ENCODE peak calls at places on chromosome 19, in six cellular contexts. One of them, this sample, is unnamed.

GRCh38 chr19:1461862-1462261 is 11.9 kb downstream of the APC2 start:
- DNase-seq in stimulated activated CD8-positive, alpha-beta memory T cell treated with anti-CD3 and anti-CD28 coated beads, Interleukin-15, amount 100 ng/mL, for 24 hours: no peak
- DNase-seq in EH: no peak
- DNase-seq in HFFc6: no peak
- DNase-seq in CD8-positive, alpha-beta T cell: no peak
- DNase-seq in AG09319: no peak
- DNase-seq in this sample: no peak

GRCh38 chr19:1503089-1503924 is 9.5 kb downstream of the ADAMTSL5 start:
- DNase-seq in AG09319: no peak
- DNase-seq in HFFc6: no peak
- DNase-seq in stimulated activated CD8-positive, alpha-beta memory T cell treated with anti-CD3 and anti-CD28 coated beads, Interleukin-15, amount 100 ng/mL, for 24 hours: peak; percentile 59
- DNase-seq in EH: peak; percentile 40
- DNase-seq in CD8-positive, alpha-beta T cell: no peak
- DNase-seq in this sample: peak; percentile 73

GRCh38 chr19:16461630-16462051 is 10.1 kb downstream of the EPS15L1 start:
- DNase-seq in EH: no peak
- DNase-seq in AG09319: no peak
- DNase-seq in CD8-positive, alpha-beta T cell: no peak
- DNase-seq in stimulated activated CD8-positive, alpha-beta memory T cell treated with anti-CD3 and anti-CD28 coated beads, Interleukin-15, amount 100 ng/mL, for 24 hours: no peak
- DNase-seq in HFFc6: no peak
- DNase-seq in this sample: no peak

GRCh38 chr19:2306971-2307370 is 983 bp downstream of the LINGO3 start:
- DNase-seq in EH: no peak
- DNase-seq in AG09319: no peak
- DNase-seq in CD8-positive, alpha-beta T cell: no peak
- DNase-seq in HFFc6: no peak
- DNase-seq in stimulated activated CD8-positive, alpha-beta memory T cell treated with anti-CD3 and anti-CD28 coated beads, Interleukin-15, amount 100 ng/mL, for 24 hours: no peak
- DNase-seq in this sample: no peak

GRCh38 chr19:43634877-43635560 is 4.6 kb downstream of the CADM4 start:
- DNase-seq in stimulated activated CD8-positive, alpha-beta memory T cell treated with anti-CD3 and anti-CD28 coated beads, Interleukin-15, amount 100 ng/mL, for 24 hours: no peak
- DNase-seq in HFFc6: no peak
- DNase-seq in EH: no peak
- DNase-seq in AG09319: no peak
- DNase-seq in CD8-positive, alpha-beta T cell: no peak
- DNase-seq in this sample: peak; percentile 60

GRCh38 chr19:48415395-48415794 is 21.9 kb downstream of the GRIN2D start:
- DNase-seq in CD8-positive, alpha-beta T cell: peak; percentile 42
- DNase-seq in EH: peak; percentile 72
- DNase-seq in HFFc6: no peak
- DNase-seq in stimulated activated CD8-positive, alpha-beta memory T cell treated with anti-CD3 and anti-CD28 coated beads, Interleukin-15, amount 100 ng/mL, for 24 hours: peak; percentile 36
- DNase-seq in AG09319: no peak
- DNase-seq in this sample: peak; percentile 93

GRCh38 chr19:46944918-46945628 is 74.6 kb upstream of the NPAS1 start:
- DNase-seq in CD8-positive, alpha-beta T cell: no peak
- DNase-seq in stimulated activated CD8-positive, alpha-beta memory T cell treated with anti-CD3 and anti-CD28 coated beads, Interleukin-15, amount 100 ng/mL, for 24 hours: no peak
- DNase-seq in HFFc6: peak; percentile 55
- DNase-seq in EH: peak; percentile 88
- DNase-seq in AG09319: peak; percentile 39
- DNase-seq in this sample: peak; percentile 65

GRCh38 chr19:24069907-24070657 is 16.9 kb upstream of the ZNF254 start:
- DNase-seq in AG09319: no peak
- DNase-seq in stimulated activated CD8-positive, alpha-beta memory T cell treated with anti-CD3 and anti-CD28 coated beads, Interleukin-15, amount 100 ng/mL, for 24 hours: no peak
- DNase-seq in CD8-positive, alpha-beta T cell: no peak
- DNase-seq in HFFc6: no peak
- DNase-seq in EH: no peak
- DNase-seq in this sample: no peak

GRCh38 chr19:51124216-51124615 is 490 bp upstream of the SIGLEC9 start:
- DNase-seq in CD8-positive, alpha-beta T cell: no peak
- DNase-seq in AG09319: no peak
- DNase-seq in HFFc6: no peak
- DNase-seq in stimulated activated CD8-positive, alpha-beta memory T cell treated with anti-CD3 and anti-CD28 coated beads, Interleukin-15, amount 100 ng/mL, for 24 hours: no peak
- DNase-seq in EH: no peak
- DNase-seq in this sample: no peak

GRCh38 chr19:34808566-34808965 is 35.6 kb upstream of the ZNF599 start:
- DNase-seq in HFFc6: peak; percentile 63
- DNase-seq in EH: peak; percentile 65
- DNase-seq in CD8-positive, alpha-beta T cell: no peak
- DNase-seq in AG09319: no peak
- DNase-seq in stimulated activated CD8-positive, alpha-beta memory T cell treated with anti-CD3 and anti-CD28 coated beads, Interleukin-15, amount 100 ng/mL, for 24 hours: no peak
- DNase-seq in this sample: peak; percentile 8

GRCh38 chr19:3463039-3463958 is 17.0 kb downstream of the SMIM24 start:
- DNase-seq in stimulated activated CD8-positive, alpha-beta memory T cell treated with anti-CD3 and anti-CD28 coated beads, Interleukin-15, amount 100 ng/mL, for 24 hours: no peak
- DNase-seq in AG09319: no peak
- DNase-seq in EH: no peak
- DNase-seq in HFFc6: no peak
- DNase-seq in CD8-positive, alpha-beta T cell: no peak
- DNase-seq in this sample: no peak

GRCh38 chr19:44738161-44738535 is 10.4 kb upstream of the BCL3 start:
- DNase-seq in EH: no peak
- DNase-seq in AG09319: no peak
- DNase-seq in CD8-positive, alpha-beta T cell: no peak
- DNase-seq in stimulated activated CD8-positive, alpha-beta memory T cell treated with anti-CD3 and anti-CD28 coated beads, Interleukin-15, amount 100 ng/mL, for 24 hours: no peak
- DNase-seq in HFFc6: no peak
- DNase-seq in this sample: no peak

GRCh38 chr19:30684613-30685012 is 312.4 kb downstream of the ZNF536 start:
- DNase-seq in stimulated activated CD8-positive, alpha-beta memory T cell treated with anti-CD3 and anti-CD28 coated beads, Interleukin-15, amount 100 ng/mL, for 24 hours: no peak
- DNase-seq in EH: no peak
- DNase-seq in AG09319: no peak
- DNase-seq in CD8-positive, alpha-beta T cell: no peak
- DNase-seq in HFFc6: no peak
- DNase-seq in this sample: no peak

GRCh38 chr19:6610934-6611370 is 20.0 kb upstream of the CD70 start:
- DNase-seq in CD8-positive, alpha-beta T cell: no peak
- DNase-seq in HFFc6: peak; percentile 93
- DNase-seq in EH: peak; percentile 88
- DNase-seq in stimulated activated CD8-positive, alpha-beta memory T cell treated with anti-CD3 and anti-CD28 coated beads, Interleukin-15, amount 100 ng/mL, for 24 hours: no peak
- DNase-seq in AG09319: peak; percentile 90
- DNase-seq in this sample: no peak

GRCh38 chr19:48501446-48501960 is 10.1 kb downstream of the LMTK3 start:
- DNase-seq in stimulated activated CD8-positive, alpha-beta memory T cell treated with anti-CD3 and anti-CD28 coated beads, Interleukin-15, amount 100 ng/mL, for 24 hours: no peak
- DNase-seq in HFFc6: no peak
- DNase-seq in EH: no peak
- DNase-seq in CD8-positive, alpha-beta T cell: no peak
- DNase-seq in AG09319: no peak
- DNase-seq in this sample: peak; percentile 99

GRCh38 chr19:7994114-7994513 is 11.3 kb downstream of the ELAVL1 start:
- DNase-seq in HFFc6: no peak
- DNase-seq in AG09319: no peak
- DNase-seq in CD8-positive, alpha-beta T cell: no peak
- DNase-seq in stimulated activated CD8-positive, alpha-beta memory T cell treated with anti-CD3 and anti-CD28 coated beads, Interleukin-15, amount 100 ng/mL, for 24 hours: no peak
- DNase-seq in EH: no peak
- DNase-seq in this sample: peak; percentile 71

GRCh38 chr19:11423804-11424318 is 4.7 kb upstream of the RGL3 start:
- DNase-seq in HFFc6: no peak
- DNase-seq in EH: no peak
- DNase-seq in AG09319: no peak
- DNase-seq in CD8-positive, alpha-beta T cell: no peak
- DNase-seq in stimulated activated CD8-positive, alpha-beta memory T cell treated with anti-CD3 and anti-CD28 coated beads, Interleukin-15, amount 100 ng/mL, for 24 hours: no peak
- DNase-seq in this sample: no peak

GRCh38 chr19:48760514-48761221 is 5.3 kb downstream of the FGF21 start:
- DNase-seq in HFFc6: no peak
- DNase-seq in EH: no peak
- DNase-seq in CD8-positive, alpha-beta T cell: no peak
- DNase-seq in stimulated activated CD8-positive, alpha-beta memory T cell treated with anti-CD3 and anti-CD28 coated beads, Interleukin-15, amount 100 ng/mL, for 24 hours: no peak
- DNase-seq in AG09319: no peak
- DNase-seq in this sample: no peak

GRCh38 chr19:13151605-13152355 is 1.6 kb downstream of the IER2 start:
- DNase-seq in CD8-positive, alpha-beta T cell: peak; percentile 91
- DNase-seq in AG09319: peak; percentile 94
- DNase-seq in EH: peak; percentile 97
- DNase-seq in stimulated activated CD8-positive, alpha-beta memory T cell treated with anti-CD3 and anti-CD28 coated beads, Interleukin-15, amount 100 ng/mL, for 24 hours: peak; percentile 90
- DNase-seq in HFFc6: peak; percentile 95
- DNase-seq in this sample: peak; percentile 98

GRCh38 chr19:56350416-56351045 is 35.9 kb upstream of the ZSCAN5A start:
- DNase-seq in CD8-positive, alpha-beta T cell: no peak
- DNase-seq in stimulated activated CD8-positive, alpha-beta memory T cell treated with anti-CD3 and anti-CD28 coated beads, Interleukin-15, amount 100 ng/mL, for 24 hours: no peak
- DNase-seq in AG09319: no peak
- DNase-seq in EH: peak; percentile 49
- DNase-seq in HFFc6: peak; percentile 28
- DNase-seq in this sample: peak; percentile 60

GRCh38 chr19:32224371-32225244 is 120.8 kb upstream of the ZNF507 start:
- DNase-seq in HFFc6: peak; percentile 3
- DNase-seq in stimulated activated CD8-positive, alpha-beta memory T cell treated with anti-CD3 and anti-CD28 coated beads, Interleukin-15, amount 100 ng/mL, for 24 hours: peak; percentile 50
- DNase-seq in AG09319: no peak
- DNase-seq in EH: peak; percentile 46
- DNase-seq in CD8-positive, alpha-beta T cell: peak; percentile 15
- DNase-seq in this sample: peak; percentile 49

GRCh38 chr19:2197270-2197669 is 33.5 kb downstream of the DOT1L start:
- DNase-seq in EH: no peak
- DNase-seq in HFFc6: no peak
- DNase-seq in CD8-positive, alpha-beta T cell: no peak
- DNase-seq in stimulated activated CD8-positive, alpha-beta memory T cell treated with anti-CD3 and anti-CD28 coated beads, Interleukin-15, amount 100 ng/mL, for 24 hours: no peak
- DNase-seq in AG09319: no peak
- DNase-seq in this sample: no peak

GRCh38 chr19:33279430-33280350 is 22.6 kb downstream of the CEBPA start:
- DNase-seq in stimulated activated CD8-positive, alpha-beta memory T cell treated with anti-CD3 and anti-CD28 coated beads, Interleukin-15, amount 100 ng/mL, for 24 hours: no peak
- DNase-seq in HFFc6: no peak
- DNase-seq in CD8-positive, alpha-beta T cell: no peak
- DNase-seq in AG09319: no peak
- DNase-seq in EH: no peak
- DNase-seq in this sample: no peak

GRCh38 chr19:17686592-17687042 is 1.5 kb downstream of the UNC13A start:
- DNase-seq in CD8-positive, alpha-beta T cell: no peak
- DNase-seq in HFFc6: peak; percentile 2
- DNase-seq in EH: peak; percentile 82
- DNase-seq in AG09319: no peak
- DNase-seq in stimulated activated CD8-positive, alpha-beta memory T cell treated with anti-CD3 and anti-CD28 coated beads, Interleukin-15, amount 100 ng/mL, for 24 hours: no peak
- DNase-seq in this sample: peak; percentile 89

GRCh38 chr19:21022996-21023395 is 2.5 kb downstream of the ZNF430 start:
- DNase-seq in AG09319: no peak
- DNase-seq in HFFc6: peak; percentile 48
- DNase-seq in EH: peak; percentile 37
- DNase-seq in stimulated activated CD8-positive, alpha-beta memory T cell treated with anti-CD3 and anti-CD28 coated beads, Interleukin-15, amount 100 ng/mL, for 24 hours: no peak
- DNase-seq in CD8-positive, alpha-beta T cell: no peak
- DNase-seq in this sample: peak; percentile 25

GRCh38 chr19:35451278-35452096 is 3.4 kb downstream of the FFAR2 start:
- DNase-seq in EH: no peak
- DNase-seq in stimulated activated CD8-positive, alpha-beta memory T cell treated with anti-CD3 and anti-CD28 coated beads, Interleukin-15, amount 100 ng/mL, for 24 hours: no peak
- DNase-seq in HFFc6: no peak
- DNase-seq in CD8-positive, alpha-beta T cell: no peak
- DNase-seq in AG09319: no peak
- DNase-seq in this sample: no peak

This sample was measured in mesendoderm.